ENCODE peak calls at places on chromosomes 7 and 10, in seven cellular contexts. One of them, this sample, is unnamed.

GRCh38 chr7:102993532-102994029 is 80.8 kb downstream of the LRRC17 start:
- DNase-seq in renal cortical epithelial cell: peak; percentile 42
- DNase-seq in choroid plexus epithelial cell: peak; percentile 88
- DNase-seq in stimulated activated CD4-positive, alpha-beta T cell treated with anti-CD3 and anti-CD28 coated beads, Interleukin-1b, Interleukin-23, amount 100 ng/mL, for 48 hours: no peak
- DNase-seq in AG09309: peak; percentile 42
- DNase-seq in anterior cingulate cortex: no peak
- DNase-seq in fibroblast of pulmonary artery: peak; percentile 97
- DNase-seq in this sample: no peak

GRCh38 chr10:30373596-30374327 is 24.7 kb upstream of the MTPAP start:
- DNase-seq in renal cortical epithelial cell: no peak
- DNase-seq in choroid plexus epithelial cell: no peak
- DNase-seq in stimulated activated CD4-positive, alpha-beta T cell treated with anti-CD3 and anti-CD28 coated beads, Interleukin-1b, Interleukin-23, amount 100 ng/mL, for 48 hours: peak; percentile 41
- DNase-seq in AG09309: no peak
- DNase-seq in anterior cingulate cortex: no peak
- DNase-seq in fibroblast of pulmonary artery: no peak
- DNase-seq in this sample: no peak

GRCh38 chr10:130043491-130043890 is 67.1 kb downstream of the C10orf143 start:
- DNase-seq in renal cortical epithelial cell: no peak
- DNase-seq in choroid plexus epithelial cell: no peak
- DNase-seq in stimulated activated CD4-positive, alpha-beta T cell treated with anti-CD3 and anti-CD28 coated beads, Interleukin-1b, Interleukin-23, amount 100 ng/mL, for 48 hours: no peak
- DNase-seq in AG09309: no peak
- DNase-seq in anterior cingulate cortex: no peak
- DNase-seq in fibroblast of pulmonary artery: no peak
- DNase-seq in this sample: no peak

GRCh38 chr7:112942981-112943380 is 143.6 kb downstream of the GPR85 start:
- DNase-seq in renal cortical epithelial cell: peak; percentile 10
- DNase-seq in choroid plexus epithelial cell: no peak
- DNase-seq in stimulated activated CD4-positive, alpha-beta T cell treated with anti-CD3 and anti-CD28 coated beads, Interleukin-1b, Interleukin-23, amount 100 ng/mL, for 48 hours: no peak
- DNase-seq in AG09309: no peak
- DNase-seq in anterior cingulate cortex: no peak
- DNase-seq in fibroblast of pulmonary artery: no peak
- DNase-seq in this sample: no peak

GRCh38 chr10:91410638-91411367 is 659 bp downstream of the HECTD2 start:
- DNase-seq in renal cortical epithelial cell: peak; percentile 7
- DNase-seq in choroid plexus epithelial cell: peak; percentile 57
- DNase-seq in stimulated activated CD4-positive, alpha-beta T cell treated with anti-CD3 and anti-CD28 coated beads, Interleukin-1b, Interleukin-23, amount 100 ng/mL, for 48 hours: peak; percentile 16
- DNase-seq in AG09309: no peak
- DNase-seq in anterior cingulate cortex: no peak
- DNase-seq in fibroblast of pulmonary artery: peak; percentile 54
- DNase-seq in this sample: peak; percentile 29

GRCh38 chr10:129755075-129756020 is 208.7 kb downstream of the EBF3 start:
- DNase-seq in renal cortical epithelial cell: no peak
- DNase-seq in choroid plexus epithelial cell: no peak
- DNase-seq in stimulated activated CD4-positive, alpha-beta T cell treated with anti-CD3 and anti-CD28 coated beads, Interleukin-1b, Interleukin-23, amount 100 ng/mL, for 48 hours: no peak
- DNase-seq in AG09309: no peak
- DNase-seq in anterior cingulate cortex: no peak
- DNase-seq in fibroblast of pulmonary artery: no peak
- DNase-seq in this sample: no peak

GRCh38 chr10:12448729-12449391 is 99.5 kb downstream of the CAMK1D start:
- DNase-seq in renal cortical epithelial cell: peak; percentile 17
- DNase-seq in choroid plexus epithelial cell: peak; percentile 94
- DNase-seq in stimulated activated CD4-positive, alpha-beta T cell treated with anti-CD3 and anti-CD28 coated beads, Interleukin-1b, Interleukin-23, amount 100 ng/mL, for 48 hours: peak; percentile 80
- DNase-seq in AG09309: peak; percentile 71
- DNase-seq in anterior cingulate cortex: no peak
- DNase-seq in fibroblast of pulmonary artery: peak; percentile 53
- DNase-seq in this sample: no peak

GRCh38 chr7:105497016-105497415 is 25.1 kb downstream of the PUS7 start:
- DNase-seq in renal cortical epithelial cell: peak; percentile 27
- DNase-seq in choroid plexus epithelial cell: no peak
- DNase-seq in stimulated activated CD4-positive, alpha-beta T cell treated with anti-CD3 and anti-CD28 coated beads, Interleukin-1b, Interleukin-23, amount 100 ng/mL, for 48 hours: no peak
- DNase-seq in AG09309: no peak
- DNase-seq in anterior cingulate cortex: no peak
- DNase-seq in fibroblast of pulmonary artery: no peak
- DNase-seq in this sample: no peak

GRCh38 chr7:2757904-2758672 is 70.1 kb downstream of the AMZ1 start:
- DNase-seq in renal cortical epithelial cell: peak; percentile 100
- DNase-seq in choroid plexus epithelial cell: peak; percentile 98
- DNase-seq in stimulated activated CD4-positive, alpha-beta T cell treated with anti-CD3 and anti-CD28 coated beads, Interleukin-1b, Interleukin-23, amount 100 ng/mL, for 48 hours: peak; percentile 89
- DNase-seq in AG09309: peak; percentile 97
- DNase-seq in anterior cingulate cortex: no peak
- DNase-seq in fibroblast of pulmonary artery: peak; percentile 97
- DNase-seq in this sample: no peak

GRCh38 chr10:99964791-99965190 is 45.0 kb downstream of the DNMBP start:
- DNase-seq in renal cortical epithelial cell: peak; percentile 55
- DNase-seq in choroid plexus epithelial cell: peak; percentile 80
- DNase-seq in stimulated activated CD4-positive, alpha-beta T cell treated with anti-CD3 and anti-CD28 coated beads, Interleukin-1b, Interleukin-23, amount 100 ng/mL, for 48 hours: no peak
- DNase-seq in AG09309: no peak
- DNase-seq in anterior cingulate cortex: no peak
- DNase-seq in fibroblast of pulmonary artery: peak; percentile 64
- DNase-seq in this sample: no peak

GRCh38 chr7:150716368-150716767 is at the start of gene GIMAP1:
- DNase-seq in renal cortical epithelial cell: no peak
- DNase-seq in choroid plexus epithelial cell: no peak
- DNase-seq in stimulated activated CD4-positive, alpha-beta T cell treated with anti-CD3 and anti-CD28 coated beads, Interleukin-1b, Interleukin-23, amount 100 ng/mL, for 48 hours: peak; percentile 65
- DNase-seq in AG09309: no peak
- DNase-seq in anterior cingulate cortex: no peak
- DNase-seq in fibroblast of pulmonary artery: no peak
- DNase-seq in this sample: no peak

GRCh38 chr10:43252166-43252784 is 14.6 kb downstream of the RASGEF1A start:
- DNase-seq in renal cortical epithelial cell: no peak
- DNase-seq in choroid plexus epithelial cell: no peak
- DNase-seq in stimulated activated CD4-positive, alpha-beta T cell treated with anti-CD3 and anti-CD28 coated beads, Interleukin-1b, Interleukin-23, amount 100 ng/mL, for 48 hours: no peak
- DNase-seq in AG09309: no peak
- DNase-seq in anterior cingulate cortex: no peak
- DNase-seq in fibroblast of pulmonary artery: no peak
- DNase-seq in this sample: no peak

GRCh38 chr10:103512591-103513382 is 19.3 kb downstream of the NEURL1 start:
- DNase-seq in renal cortical epithelial cell: peak; percentile 28
- DNase-seq in choroid plexus epithelial cell: no peak
- DNase-seq in stimulated activated CD4-positive, alpha-beta T cell treated with anti-CD3 and anti-CD28 coated beads, Interleukin-1b, Interleukin-23, amount 100 ng/mL, for 48 hours: no peak
- DNase-seq in AG09309: no peak
- DNase-seq in anterior cingulate cortex: no peak
- DNase-seq in fibroblast of pulmonary artery: no peak
- DNase-seq in this sample: no peak

GRCh38 chr7:16078076-16078952 is 343.0 kb downstream of the CRPPA start:
- DNase-seq in renal cortical epithelial cell: peak; percentile 78
- DNase-seq in choroid plexus epithelial cell: peak; percentile 87
- DNase-seq in stimulated activated CD4-positive, alpha-beta T cell treated with anti-CD3 and anti-CD28 coated beads, Interleukin-1b, Interleukin-23, amount 100 ng/mL, for 48 hours: no peak
- DNase-seq in AG09309: peak; percentile 25
- DNase-seq in anterior cingulate cortex: no peak
- DNase-seq in fibroblast of pulmonary artery: peak; percentile 87
- DNase-seq in this sample: no peak

GRCh38 chr10:101446947-101447346 is 93.0 kb downstream of the BTRC start:
- DNase-seq in renal cortical epithelial cell: no peak
- DNase-seq in choroid plexus epithelial cell: no peak
- DNase-seq in stimulated activated CD4-positive, alpha-beta T cell treated with anti-CD3 and anti-CD28 coated beads, Interleukin-1b, Interleukin-23, amount 100 ng/mL, for 48 hours: no peak
- DNase-seq in AG09309: no peak
- DNase-seq in anterior cingulate cortex: no peak
- DNase-seq in fibroblast of pulmonary artery: no peak
- DNase-seq in this sample: no peak

GRCh38 chr10:70985824-70986336 is 97.5 kb upstream of the PCBD1 start:
- DNase-seq in renal cortical epithelial cell: peak; percentile 78
- DNase-seq in choroid plexus epithelial cell: no peak
- DNase-seq in stimulated activated CD4-positive, alpha-beta T cell treated with anti-CD3 and anti-CD28 coated beads, Interleukin-1b, Interleukin-23, amount 100 ng/mL, for 48 hours: no peak
- DNase-seq in AG09309: no peak
- DNase-seq in anterior cingulate cortex: no peak
- DNase-seq in fibroblast of pulmonary artery: no peak
- DNase-seq in this sample: no peak

GRCh38 chr7:72751978-72752377 is 76.0 kb downstream of the TYW1B start:
- DNase-seq in renal cortical epithelial cell: no peak
- DNase-seq in choroid plexus epithelial cell: peak; percentile 8
- DNase-seq in stimulated activated CD4-positive, alpha-beta T cell treated with anti-CD3 and anti-CD28 coated beads, Interleukin-1b, Interleukin-23, amount 100 ng/mL, for 48 hours: no peak
- DNase-seq in AG09309: no peak
- DNase-seq in anterior cingulate cortex: no peak
- DNase-seq in fibroblast of pulmonary artery: no peak
- DNase-seq in this sample: no peak

GRCh38 chr10:77240042-77240619 is 397.5 kb downstream of the KCNMA1 start:
- DNase-seq in renal cortical epithelial cell: no peak
- DNase-seq in choroid plexus epithelial cell: no peak
- DNase-seq in stimulated activated CD4-positive, alpha-beta T cell treated with anti-CD3 and anti-CD28 coated beads, Interleukin-1b, Interleukin-23, amount 100 ng/mL, for 48 hours: no peak
- DNase-seq in AG09309: no peak
- DNase-seq in anterior cingulate cortex: no peak
- DNase-seq in fibroblast of pulmonary artery: no peak
- DNase-seq in this sample: no peak

GRCh38 chr7:142568430-142569097 is 180.7 kb upstream of the PRSS1 start:
- DNase-seq in renal cortical epithelial cell: peak; percentile 84
- DNase-seq in choroid plexus epithelial cell: peak; percentile 88
- DNase-seq in stimulated activated CD4-positive, alpha-beta T cell treated with anti-CD3 and anti-CD28 coated beads, Interleukin-1b, Interleukin-23, amount 100 ng/mL, for 48 hours: no peak
- DNase-seq in AG09309: peak; percentile 42
- DNase-seq in anterior cingulate cortex: no peak
- DNase-seq in fibroblast of pulmonary artery: peak; percentile 79
- DNase-seq in this sample: no peak

GRCh38 chr10:100307716-100308115 is 21.2 kb upstream of the BLOC1S2 start:
- DNase-seq in renal cortical epithelial cell: no peak
- DNase-seq in choroid plexus epithelial cell: peak; percentile 63
- DNase-seq in stimulated activated CD4-positive, alpha-beta T cell treated with anti-CD3 and anti-CD28 coated beads, Interleukin-1b, Interleukin-23, amount 100 ng/mL, for 48 hours: no peak
- DNase-seq in AG09309: no peak
- DNase-seq in anterior cingulate cortex: no peak
- DNase-seq in fibroblast of pulmonary artery: peak; percentile 48
- DNase-seq in this sample: no peak

GRCh38 chr7:2173184-2173827 is 59.4 kb downstream of the MAD1L1 start:
- DNase-seq in renal cortical epithelial cell: no peak
- DNase-seq in choroid plexus epithelial cell: peak; percentile 65
- DNase-seq in stimulated activated CD4-positive, alpha-beta T cell treated with anti-CD3 and anti-CD28 coated beads, Interleukin-1b, Interleukin-23, amount 100 ng/mL, for 48 hours: no peak
- DNase-seq in AG09309: no peak
- DNase-seq in anterior cingulate cortex: no peak
- DNase-seq in fibroblast of pulmonary artery: no peak
- DNase-seq in this sample: no peak

GRCh38 chr10:15515207-15515606 is 144.1 kb upstream of the FAM171A1 start:
- DNase-seq in renal cortical epithelial cell: no peak
- DNase-seq in choroid plexus epithelial cell: no peak
- DNase-seq in stimulated activated CD4-positive, alpha-beta T cell treated with anti-CD3 and anti-CD28 coated beads, Interleukin-1b, Interleukin-23, amount 100 ng/mL, for 48 hours: no peak
- DNase-seq in AG09309: no peak
- DNase-seq in anterior cingulate cortex: no peak
- DNase-seq in fibroblast of pulmonary artery: no peak
- DNase-seq in this sample: peak; percentile 30

GRCh38 chr7:55827577-55827976 is 35.0 kb downstream of the SEPTIN14 start:
- DNase-seq in renal cortical epithelial cell: no peak
- DNase-seq in choroid plexus epithelial cell: no peak
- DNase-seq in stimulated activated CD4-positive, alpha-beta T cell treated with anti-CD3 and anti-CD28 coated beads, Interleukin-1b, Interleukin-23, amount 100 ng/mL, for 48 hours: no peak
- DNase-seq in AG09309: no peak
- DNase-seq in anterior cingulate cortex: no peak
- DNase-seq in fibroblast of pulmonary artery: no peak
- DNase-seq in this sample: no peak

This sample was measured in amygdala.